ENCODE peak calls at places on chromosome 21, in nine cellular contexts. One of them, this sample, is unnamed.
A peak's percentile ranks its signal among the peaks of the same experiment; 100 is the strongest.

GRCh38 chr21:43203523-43204080 is 34.8 kb downstream of the CRYAA start:
- DNase-seq in renal cortical epithelial cell: no peak
- DNase-seq in left ventricle myocardium superior: no peak
- DNase-seq in lower lobe of right lung: no peak
- DNase-seq in NCI-H1417: no peak
- DNase-seq in ELF-1: no peak
- DNase-seq in stimulated activated CD4-positive, alpha-beta T cell treated with anti-CD3 and anti-CD28 coated beads, Interleukin-2, amount 100 ng/mL, for 24 hours: no peak
- DNase-seq in HT-29: no peak
- DNase-seq in T-helper 9 cell: no peak
- DNase-seq in this sample: peak; percentile 3

GRCh38 chr21:33025471-33026298 is at the start of gene OLIG2:
- DNase-seq in left ventricle myocardium superior: no peak
- DNase-seq in ELF-1: peak; percentile 91
- DNase-seq in stimulated activated CD4-positive, alpha-beta T cell treated with anti-CD3 and anti-CD28 coated beads, Interleukin-2, amount 100 ng/mL, for 24 hours: peak; percentile 31
- DNase-seq in NCI-H1417: no peak
- DNase-seq in lower lobe of right lung: no peak
- DNase-seq in renal cortical epithelial cell: no peak
- DNase-seq in HT-29: no peak
- DNase-seq in T-helper 9 cell: no peak
- DNase-seq in this sample: no peak

GRCh38 chr21:41183575-41183974 is 15.6 kb downstream of the BACE2 start:
- DNase-seq in NCI-H1417: no peak
- DNase-seq in lower lobe of right lung: no peak
- DNase-seq in left ventricle myocardium superior: no peak
- DNase-seq in ELF-1: peak; percentile 89
- DNase-seq in renal cortical epithelial cell: no peak
- DNase-seq in HT-29: no peak
- DNase-seq in T-helper 9 cell: no peak
- DNase-seq in stimulated activated CD4-positive, alpha-beta T cell treated with anti-CD3 and anti-CD28 coated beads, Interleukin-2, amount 100 ng/mL, for 24 hours: no peak
- DNase-seq in this sample: no peak

GRCh38 chr21:34335316-34335715 is 28.5 kb upstream of the KCNE2 start:
- DNase-seq in HT-29: no peak
- DNase-seq in left ventricle myocardium superior: no peak
- DNase-seq in T-helper 9 cell: no peak
- DNase-seq in lower lobe of right lung: no peak
- DNase-seq in renal cortical epithelial cell: peak; percentile 14
- DNase-seq in stimulated activated CD4-positive, alpha-beta T cell treated with anti-CD3 and anti-CD28 coated beads, Interleukin-2, amount 100 ng/mL, for 24 hours: no peak
- DNase-seq in ELF-1: no peak
- DNase-seq in NCI-H1417: peak; percentile 80
- DNase-seq in this sample: no peak

GRCh38 chr21:16420086-16420724 is 690.4 kb downstream of the USP25 start:
- DNase-seq in HT-29: peak; percentile 5
- DNase-seq in T-helper 9 cell: no peak
- DNase-seq in ELF-1: no peak
- DNase-seq in stimulated activated CD4-positive, alpha-beta T cell treated with anti-CD3 and anti-CD28 coated beads, Interleukin-2, amount 100 ng/mL, for 24 hours: no peak
- DNase-seq in renal cortical epithelial cell: peak; percentile 72
- DNase-seq in lower lobe of right lung: no peak
- DNase-seq in NCI-H1417: peak; percentile 91
- DNase-seq in left ventricle myocardium superior: peak; percentile 39
- DNase-seq in this sample: no peak

GRCh38 chr21:42220138-42220701 is 1.3 kb downstream of the ABCG1 start:
- DNase-seq in ELF-1: peak; percentile 64
- DNase-seq in lower lobe of right lung: peak; percentile 72
- DNase-seq in T-helper 9 cell: peak; percentile 63
- DNase-seq in stimulated activated CD4-positive, alpha-beta T cell treated with anti-CD3 and anti-CD28 coated beads, Interleukin-2, amount 100 ng/mL, for 24 hours: peak; percentile 58
- DNase-seq in left ventricle myocardium superior: peak; percentile 62
- DNase-seq in renal cortical epithelial cell: peak; percentile 70
- DNase-seq in HT-29: peak; percentile 84
- DNase-seq in NCI-H1417: peak; percentile 98
- DNase-seq in this sample: peak; percentile 58

GRCh38 chr21:44748621-44749020 is 37.2 kb upstream of the TSPEAR start:
- DNase-seq in NCI-H1417: no peak
- DNase-seq in lower lobe of right lung: no peak
- DNase-seq in T-helper 9 cell: no peak
- DNase-seq in left ventricle myocardium superior: no peak
- DNase-seq in ELF-1: peak; percentile 93
- DNase-seq in HT-29: no peak
- DNase-seq in renal cortical epithelial cell: no peak
- DNase-seq in stimulated activated CD4-positive, alpha-beta T cell treated with anti-CD3 and anti-CD28 coated beads, Interleukin-2, amount 100 ng/mL, for 24 hours: no peak
- DNase-seq in this sample: no peak

GRCh38 chr21:18832950-18833349 is 429.4 kb upstream of the TMPRSS15 start:
- DNase-seq in NCI-H1417: no peak
- DNase-seq in left ventricle myocardium superior: no peak
- DNase-seq in HT-29: no peak
- DNase-seq in ELF-1: peak; percentile 8
- DNase-seq in stimulated activated CD4-positive, alpha-beta T cell treated with anti-CD3 and anti-CD28 coated beads, Interleukin-2, amount 100 ng/mL, for 24 hours: no peak
- DNase-seq in T-helper 9 cell: no peak
- DNase-seq in lower lobe of right lung: no peak
- DNase-seq in renal cortical epithelial cell: no peak
- DNase-seq in this sample: no peak

GRCh38 chr21:33729631-33730030 is 87.3 kb downstream of the ITSN1 start:
- DNase-seq in stimulated activated CD4-positive, alpha-beta T cell treated with anti-CD3 and anti-CD28 coated beads, Interleukin-2, amount 100 ng/mL, for 24 hours: no peak
- DNase-seq in T-helper 9 cell: no peak
- DNase-seq in lower lobe of right lung: no peak
- DNase-seq in NCI-H1417: no peak
- DNase-seq in ELF-1: no peak
- DNase-seq in renal cortical epithelial cell: no peak
- DNase-seq in left ventricle myocardium superior: no peak
- DNase-seq in HT-29: no peak
- DNase-seq in this sample: no peak

GRCh38 chr21:43864806-43865470 is at the start of gene AGPAT3:
- DNase-seq in T-helper 9 cell: peak; percentile 37
- DNase-seq in NCI-H1417: peak; percentile 64
- DNase-seq in stimulated activated CD4-positive, alpha-beta T cell treated with anti-CD3 and anti-CD28 coated beads, Interleukin-2, amount 100 ng/mL, for 24 hours: peak; percentile 55
- DNase-seq in left ventricle myocardium superior: peak; percentile 72
- DNase-seq in ELF-1: no peak
- DNase-seq in HT-29: no peak
- DNase-seq in renal cortical epithelial cell: no peak
- DNase-seq in lower lobe of right lung: no peak
- DNase-seq in this sample: peak; percentile 54

GRCh38 chr21:40177979-40178378 is 310.7 kb downstream of the PCP4 start:
- DNase-seq in lower lobe of right lung: no peak
- DNase-seq in T-helper 9 cell: no peak
- DNase-seq in renal cortical epithelial cell: no peak
- DNase-seq in left ventricle myocardium superior: no peak
- DNase-seq in stimulated activated CD4-positive, alpha-beta T cell treated with anti-CD3 and anti-CD28 coated beads, Interleukin-2, amount 100 ng/mL, for 24 hours: no peak
- DNase-seq in HT-29: no peak
- DNase-seq in ELF-1: no peak
- DNase-seq in NCI-H1417: peak; percentile 61
- DNase-seq in this sample: no peak

GRCh38 chr21:34545079-34545884 is 33.3 kb upstream of the KCNE1 start:
- DNase-seq in left ventricle myocardium superior: no peak
- DNase-seq in HT-29: peak; percentile 65
- DNase-seq in lower lobe of right lung: peak; percentile 84
- DNase-seq in ELF-1: peak; percentile 49
- DNase-seq in T-helper 9 cell: no peak
- DNase-seq in NCI-H1417: peak; percentile 29
- DNase-seq in stimulated activated CD4-positive, alpha-beta T cell treated with anti-CD3 and anti-CD28 coated beads, Interleukin-2, amount 100 ng/mL, for 24 hours: no peak
- DNase-seq in renal cortical epithelial cell: peak; percentile 85
- DNase-seq in this sample: no peak

GRCh38 chr21:16310191-16310590 is 580.4 kb downstream of the USP25 start:
- DNase-seq in stimulated activated CD4-positive, alpha-beta T cell treated with anti-CD3 and anti-CD28 coated beads, Interleukin-2, amount 100 ng/mL, for 24 hours: no peak
- DNase-seq in ELF-1: no peak
- DNase-seq in lower lobe of right lung: no peak
- DNase-seq in T-helper 9 cell: no peak
- DNase-seq in renal cortical epithelial cell: no peak
- DNase-seq in NCI-H1417: no peak
- DNase-seq in HT-29: no peak
- DNase-seq in left ventricle myocardium superior: no peak
- DNase-seq in this sample: no peak

GRCh38 chr21:43921602-43921978 is 56.6 kb downstream of the AGPAT3 start:
- DNase-seq in left ventricle myocardium superior: no peak
- DNase-seq in NCI-H1417: peak; percentile 87
- DNase-seq in stimulated activated CD4-positive, alpha-beta T cell treated with anti-CD3 and anti-CD28 coated beads, Interleukin-2, amount 100 ng/mL, for 24 hours: peak; percentile 18
- DNase-seq in HT-29: no peak
- DNase-seq in ELF-1: peak; percentile 89
- DNase-seq in T-helper 9 cell: no peak
- DNase-seq in lower lobe of right lung: no peak
- DNase-seq in renal cortical epithelial cell: peak; percentile 70
- DNase-seq in this sample: peak; percentile 43

GRCh38 chr21:33403786-33404571 is 766 bp downstream of the IFNGR2 start:
- DNase-seq in T-helper 9 cell: no peak
- DNase-seq in ELF-1: peak; percentile 72
- DNase-seq in renal cortical epithelial cell: no peak
- DNase-seq in lower lobe of right lung: peak; percentile 75
- DNase-seq in left ventricle myocardium superior: peak; percentile 78
- DNase-seq in stimulated activated CD4-positive, alpha-beta T cell treated with anti-CD3 and anti-CD28 coated beads, Interleukin-2, amount 100 ng/mL, for 24 hours: peak; percentile 49
- DNase-seq in NCI-H1417: peak; percentile 79
- DNase-seq in HT-29: peak; percentile 53
- DNase-seq in this sample: peak; percentile 52

GRCh38 chr21:41507521-41508414 is at the start of gene TMPRSS2:
- DNase-seq in HT-29: peak; percentile 64
- DNase-seq in renal cortical epithelial cell: no peak
- DNase-seq in lower lobe of right lung: peak; percentile 88
- DNase-seq in ELF-1: peak; percentile 62
- DNase-seq in NCI-H1417: peak; percentile 49
- DNase-seq in stimulated activated CD4-positive, alpha-beta T cell treated with anti-CD3 and anti-CD28 coated beads, Interleukin-2, amount 100 ng/mL, for 24 hours: no peak
- DNase-seq in left ventricle myocardium superior: no peak
- DNase-seq in T-helper 9 cell: no peak
- DNase-seq in this sample: no peak

GRCh38 chr21:17428484-17428869 is 84.4 kb upstream of the CXADR start:
- DNase-seq in renal cortical epithelial cell: no peak
- DNase-seq in NCI-H1417: no peak
- DNase-seq in HT-29: no peak
- DNase-seq in lower lobe of right lung: no peak
- DNase-seq in T-helper 9 cell: no peak
- DNase-seq in ELF-1: no peak
- DNase-seq in left ventricle myocardium superior: no peak
- DNase-seq in stimulated activated CD4-positive, alpha-beta T cell treated with anti-CD3 and anti-CD28 coated beads, Interleukin-2, amount 100 ng/mL, for 24 hours: no peak
- DNase-seq in this sample: no peak

GRCh38 chr21:43312751-43313169 is 114.2 kb downstream of the SIK1 start:
- DNase-seq in stimulated activated CD4-positive, alpha-beta T cell treated with anti-CD3 and anti-CD28 coated beads, Interleukin-2, amount 100 ng/mL, for 24 hours: no peak
- DNase-seq in ELF-1: no peak
- DNase-seq in T-helper 9 cell: no peak
- DNase-seq in left ventricle myocardium superior: no peak
- DNase-seq in HT-29: peak; percentile 34
- DNase-seq in NCI-H1417: peak; percentile 63
- DNase-seq in renal cortical epithelial cell: no peak
- DNase-seq in lower lobe of right lung: no peak
- DNase-seq in this sample: no peak

GRCh38 chr21:35508389-35508888 is 459.3 kb upstream of the RUNX1 start:
- DNase-seq in lower lobe of right lung: peak; percentile 84
- DNase-seq in NCI-H1417: peak; percentile 90
- DNase-seq in ELF-1: peak; percentile 81
- DNase-seq in renal cortical epithelial cell: peak; percentile 39
- DNase-seq in HT-29: peak; percentile 63
- DNase-seq in left ventricle myocardium superior: peak; percentile 68
- DNase-seq in T-helper 9 cell: no peak
- DNase-seq in stimulated activated CD4-positive, alpha-beta T cell treated with anti-CD3 and anti-CD28 coated beads, Interleukin-2, amount 100 ng/mL, for 24 hours: no peak
- DNase-seq in this sample: no peak

GRCh38 chr21:26948194-26948593 is 18.7 kb downstream of the ADAMTS5 start:
- DNase-seq in left ventricle myocardium superior: no peak
- DNase-seq in lower lobe of right lung: no peak
- DNase-seq in HT-29: no peak
- DNase-seq in ELF-1: no peak
- DNase-seq in T-helper 9 cell: no peak
- DNase-seq in renal cortical epithelial cell: no peak
- DNase-seq in stimulated activated CD4-positive, alpha-beta T cell treated with anti-CD3 and anti-CD28 coated beads, Interleukin-2, amount 100 ng/mL, for 24 hours: no peak
- DNase-seq in NCI-H1417: no peak
- DNase-seq in this sample: no peak

GRCh38 chr21:44966135-44967081 is 26.6 kb downstream of the SLX9 start:
- DNase-seq in NCI-H1417: peak; percentile 3
- DNase-seq in ELF-1: no peak
- DNase-seq in left ventricle myocardium superior: peak; percentile 86
- DNase-seq in stimulated activated CD4-positive, alpha-beta T cell treated with anti-CD3 and anti-CD28 coated beads, Interleukin-2, amount 100 ng/mL, for 24 hours: no peak
- DNase-seq in lower lobe of right lung: peak; percentile 71
- DNase-seq in T-helper 9 cell: no peak
- DNase-seq in renal cortical epithelial cell: no peak
- DNase-seq in HT-29: peak; percentile 39
- DNase-seq in this sample: no peak

GRCh38 chr21:30839304-30839703 is 9.7 kb upstream of the KRTAP7-1 start:
- DNase-seq in NCI-H1417: peak; percentile 51
- DNase-seq in HT-29: peak; percentile 36
- DNase-seq in left ventricle myocardium superior: no peak
- DNase-seq in renal cortical epithelial cell: no peak
- DNase-seq in ELF-1: peak; percentile 3
- DNase-seq in lower lobe of right lung: no peak
- DNase-seq in stimulated activated CD4-positive, alpha-beta T cell treated with anti-CD3 and anti-CD28 coated beads, Interleukin-2, amount 100 ng/mL, for 24 hours: peak; percentile 50
- DNase-seq in T-helper 9 cell: no peak
- DNase-seq in this sample: no peak

GRCh38 chr21:15211491-15212133 is 146.8 kb upstream of the NRIP1 start:
- DNase-seq in renal cortical epithelial cell: peak; percentile 12
- DNase-seq in NCI-H1417: no peak
- DNase-seq in lower lobe of right lung: no peak
- DNase-seq in stimulated activated CD4-positive, alpha-beta T cell treated with anti-CD3 and anti-CD28 coated beads, Interleukin-2, amount 100 ng/mL, for 24 hours: no peak
- DNase-seq in ELF-1: no peak
- DNase-seq in HT-29: no peak
- DNase-seq in T-helper 9 cell: no peak
- DNase-seq in left ventricle myocardium superior: no peak
- DNase-seq in this sample: no peak

GRCh38 chr21:33309778-33310177 is 15.0 kb upstream of the IFNAR1 start:
- DNase-seq in renal cortical epithelial cell: no peak
- DNase-seq in T-helper 9 cell: no peak
- DNase-seq in lower lobe of right lung: no peak
- DNase-seq in stimulated activated CD4-positive, alpha-beta T cell treated with anti-CD3 and anti-CD28 coated beads, Interleukin-2, amount 100 ng/mL, for 24 hours: no peak
- DNase-seq in HT-29: no peak
- DNase-seq in NCI-H1417: no peak
- DNase-seq in left ventricle myocardium superior: no peak
- DNase-seq in ELF-1: no peak
- DNase-seq in this sample: no peak

GRCh38 chr21:23900727-23901126 is 1706.6 kb downstream of the MRPL39 start:
- DNase-seq in NCI-H1417: no peak
- DNase-seq in lower lobe of right lung: no peak
- DNase-seq in ELF-1: no peak
- DNase-seq in T-helper 9 cell: no peak
- DNase-seq in renal cortical epithelial cell: no peak
- DNase-seq in HT-29: no peak
- DNase-seq in left ventricle myocardium superior: no peak
- DNase-seq in stimulated activated CD4-positive, alpha-beta T cell treated with anti-CD3 and anti-CD28 coated beads, Interleukin-2, amount 100 ng/mL, for 24 hours: no peak
- DNase-seq in this sample: no peak

GRCh38 chr21:36422279-36423098 is 37.3 kb downstream of the CHAF1B start:
- DNase-seq in T-helper 9 cell: peak; percentile 6
- DNase-seq in renal cortical epithelial cell: peak; percentile 53
- DNase-seq in left ventricle myocardium superior: peak; percentile 52
- DNase-seq in HT-29: peak; percentile 55
- DNase-seq in stimulated activated CD4-positive, alpha-beta T cell treated with anti-CD3 and anti-CD28 coated beads, Interleukin-2, amount 100 ng/mL, for 24 hours: peak; percentile 50
- DNase-seq in NCI-H1417: peak; percentile 47
- DNase-seq in ELF-1: peak; percentile 90
- DNase-seq in lower lobe of right lung: peak; percentile 63
- DNase-seq in this sample: peak; percentile 36

GRCh38 chr21:45303751-45304150 is 16.1 kb upstream of the POFUT2 start:
- DNase-seq in left ventricle myocardium superior: peak; percentile 37
- DNase-seq in lower lobe of right lung: peak; percentile 24
- DNase-seq in NCI-H1417: no peak
- DNase-seq in renal cortical epithelial cell: no peak
- DNase-seq in T-helper 9 cell: no peak
- DNase-seq in HT-29: no peak
- DNase-seq in ELF-1: no peak
- DNase-seq in stimulated activated CD4-positive, alpha-beta T cell treated with anti-CD3 and anti-CD28 coated beads, Interleukin-2, amount 100 ng/mL, for 24 hours: no peak
- DNase-seq in this sample: no peak

GRCh38 chr21:43334214-43334958 is 92.5 kb downstream of the SIK1 start:
- DNase-seq in renal cortical epithelial cell: no peak
- DNase-seq in stimulated activated CD4-positive, alpha-beta T cell treated with anti-CD3 and anti-CD28 coated beads, Interleukin-2, amount 100 ng/mL, for 24 hours: no peak
- DNase-seq in T-helper 9 cell: no peak
- DNase-seq in left ventricle myocardium superior: peak; percentile 20
- DNase-seq in NCI-H1417: no peak
- DNase-seq in ELF-1: no peak
- DNase-seq in HT-29: no peak
- DNase-seq in lower lobe of right lung: no peak
- DNase-seq in this sample: no peak

GRCh38 chr21:15282666-15283065 is 217.9 kb upstream of the NRIP1 start:
- DNase-seq in stimulated activated CD4-positive, alpha-beta T cell treated with anti-CD3 and anti-CD28 coated beads, Interleukin-2, amount 100 ng/mL, for 24 hours: no peak
- DNase-seq in left ventricle myocardium superior: no peak
- DNase-seq in NCI-H1417: no peak
- DNase-seq in HT-29: no peak
- DNase-seq in ELF-1: no peak
- DNase-seq in T-helper 9 cell: no peak
- DNase-seq in renal cortical epithelial cell: peak; percentile 71
- DNase-seq in lower lobe of right lung: no peak
- DNase-seq in this sample: no peak